ENCODE peak calls at places on chromosome 3, in four cellular contexts. C is SK-N-SH, L is HCT116, P is sigmoid colon. Z is an unnamed sample.

GRCh38 chr3:190182418-190183043 is 61.8 kb upstream of the P3H2 start:
- DNase-seq in P (no peak), L (no peak), C (no peak), Z (peak)

GRCh38 chr3:194574639-194575483 is 58.4 kb downstream of the TMEM44 start:
- DNase-seq in P (no peak), L (no peak), C (no peak), Z (no peak)

GRCh38 chr3:10198761-10199688 is 34.3 kb downstream of the IRAK2 start:
- DNase-seq in L (no peak), C (no peak), P (no peak), Z (no peak)

GRCh38 chr3:113912551-113913246 is 35.1 kb upstream of the ZDHHC23 start:
- DNase-seq in L (peak), C (peak), P (no peak), Z (no peak)

GRCh38 chr3:65851827-65852226 is 186.9 kb downstream of the MAGI1 start:
- DNase-seq in C (no peak), P (no peak), L (no peak), Z (no peak)

GRCh38 chr3:159082514-159082913 is 280.7 kb downstream of the MFSD1 start:
- DNase-seq in C (no peak), P (no peak), L (no peak), Z (no peak)

GRCh38 chr3:191345334-191345733 is 15.0 kb upstream of the UTS2B start:
- DNase-seq in L (no peak), C (no peak), P (no peak), Z (no peak)

GRCh38 chr3:131568460-131568859 is 65.7 kb upstream of the MRPL3 start:
- DNase-seq in L (no peak), C (no peak), P (no peak), Z (no peak)

GRCh38 chr3:183537295-183537730 is 18.2 kb downstream of the KLHL6 start:
- DNase-seq in P (no peak), L (no peak), C (no peak), Z (no peak)

GRCh38 chr3:11096266-11097135 is 57.8 kb upstream of the HRH1 start:
- DNase-seq in L (peak), P (peak), C (peak), Z (no peak)

GRCh38 chr3:9254764-9255163 is 5.3 kb upstream of the SRGAP3 start:
- DNase-seq in C (no peak), P (no peak), L (no peak), Z (no peak)

GRCh38 chr3:186784820-186785516 is 1.6 kb downstream of the EIF4A2 start:
- DNase-seq in L (no peak), C (no peak), P (no peak), Z (no peak)

GRCh38 chr3:186783731-186784515 is 546 bp downstream of the EIF4A2 start:
- DNase-seq in C (peak), L (no peak), P (peak), Z (peak)

GRCh38 chr3:186785517-186786018 is 2.2 kb downstream of the EIF4A2 start:
- DNase-seq in C (no peak), P (no peak), L (no peak), Z (no peak)

GRCh38 chr3:186782542-186783069 is 771 bp upstream of the EIF4A2 start:
- DNase-seq in L (no peak), C (peak), P (no peak), Z (no peak)

GRCh38 chr3:186783070-186783730 is at the start of gene EIF4A2:
- DNase-seq in P (peak), L (peak), C (peak), Z (peak)
- TF ChIP-seq POLR2AphosphoS5 in P (peak), L (peak), C (peak), Z (peak)

DNA sequence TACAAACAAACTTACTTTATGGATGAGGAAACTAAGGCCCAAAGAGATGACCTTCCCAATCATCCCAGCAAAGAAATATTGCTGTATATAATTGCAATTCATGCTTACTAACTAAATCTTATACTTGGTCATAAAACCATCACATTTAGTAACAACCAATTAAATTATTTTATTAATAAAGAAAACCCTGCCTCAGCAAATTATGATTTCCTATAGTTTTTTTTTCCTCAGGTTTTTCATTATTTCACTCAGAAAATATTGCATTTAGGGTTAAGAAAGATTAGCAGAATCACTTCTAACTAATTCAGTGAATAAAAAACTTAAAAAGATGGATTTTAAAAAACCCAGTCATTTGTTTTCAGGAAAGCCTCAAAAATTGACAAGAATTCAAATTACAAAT is 86.5 kb upstream of the GADL1 start:
- DNase-seq in L (no peak), P (no peak), C (no peak), Z (no peak)
- TF ChIP-seq POLR2AphosphoS5 in L (no peak), P (no peak), C (no peak), Z (no peak)

DNA sequence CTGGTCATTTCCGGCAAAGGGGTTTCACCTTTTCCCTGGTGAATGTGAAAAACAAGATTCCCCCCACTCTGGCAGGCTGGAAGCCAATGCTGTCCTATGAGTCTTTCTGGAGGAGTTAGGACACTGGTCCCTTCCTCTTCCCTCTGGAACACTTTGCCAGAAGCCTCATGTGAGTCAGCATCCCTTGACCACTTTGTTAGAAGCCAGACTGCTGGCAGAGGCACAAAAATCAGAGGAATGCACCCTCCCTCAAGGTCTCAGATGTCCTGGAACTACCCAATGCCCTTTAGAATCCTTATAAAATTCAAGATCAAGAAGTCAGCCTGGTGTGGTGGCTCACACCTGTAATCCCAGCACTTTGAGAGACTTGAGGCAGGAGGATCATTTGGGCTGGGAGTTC is 26.6 kb downstream of the ITGB5 start:
- DNase-seq in P (peak), L (peak), C (no peak), Z (no peak)
- TF ChIP-seq POLR2AphosphoS5 in P (peak), L (peak), C (peak), Z (peak)

GRCh38 chr3:73520931-73521461 is 103.7 kb downstream of the PDZRN3 start:
- DNase-seq in P (peak), L (no peak), C (no peak), Z (peak)
- TF ChIP-seq POLR2AphosphoS5 in P (peak), L (no peak), C (no peak), Z (peak)

DNA sequence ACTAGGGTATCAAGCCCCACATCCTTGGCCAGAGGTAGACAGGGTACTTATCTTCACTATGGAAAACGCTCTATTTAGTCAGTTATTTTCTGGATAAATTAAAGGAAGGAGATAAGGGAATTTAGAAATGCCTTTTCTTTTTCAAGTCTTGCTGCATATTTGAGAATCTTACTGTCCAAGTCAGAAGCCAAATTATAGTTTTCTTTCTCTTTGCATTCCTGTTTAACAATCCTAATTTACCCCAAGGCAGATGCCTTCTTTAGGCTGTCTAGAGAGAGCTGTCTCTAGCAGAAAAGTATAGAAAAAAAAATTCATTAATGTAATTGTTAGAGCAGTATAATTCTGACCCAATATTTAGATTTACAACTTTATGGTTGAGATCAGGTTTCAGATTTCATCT is 64.4 kb upstream of the TBC1D5 start:
- DNase-seq in P (no peak), L (no peak), C (no peak), Z (no peak)
- TF ChIP-seq POLR2AphosphoS5 in P (no peak), L (no peak), C (no peak), Z (no peak)

GRCh38 chr3:135528638-135529037 is 436.9 kb upstream of the PPP2R3A start:
- DNase-seq in C (no peak), L (no peak), P (no peak), Z (peak)
- TF ChIP-seq POLR2AphosphoS5 in C (no peak), L (no peak), P (no peak), Z (no peak)

GRCh38 chr3:177589041-177589650 is 391.9 kb upstream of the TBL1XR1 start:
- DNase-seq in L (no peak), C (no peak), P (no peak), Z (no peak)

GRCh38 chr3:177591371-177591770 is 394.1 kb upstream of the TBL1XR1 start:
- DNase-seq in C (no peak), P (no peak), L (no peak), Z (no peak)

GRCh38 chr3:177590826-177591225 is 393.5 kb upstream of the TBL1XR1 start:
- DNase-seq in L (no peak), P (no peak), C (no peak), Z (no peak)

GRCh38 chr3:177594096-177594495 is 396.8 kb upstream of the TBL1XR1 start:
- DNase-seq in C (no peak), P (no peak), L (no peak), Z (no peak)

DNA sequence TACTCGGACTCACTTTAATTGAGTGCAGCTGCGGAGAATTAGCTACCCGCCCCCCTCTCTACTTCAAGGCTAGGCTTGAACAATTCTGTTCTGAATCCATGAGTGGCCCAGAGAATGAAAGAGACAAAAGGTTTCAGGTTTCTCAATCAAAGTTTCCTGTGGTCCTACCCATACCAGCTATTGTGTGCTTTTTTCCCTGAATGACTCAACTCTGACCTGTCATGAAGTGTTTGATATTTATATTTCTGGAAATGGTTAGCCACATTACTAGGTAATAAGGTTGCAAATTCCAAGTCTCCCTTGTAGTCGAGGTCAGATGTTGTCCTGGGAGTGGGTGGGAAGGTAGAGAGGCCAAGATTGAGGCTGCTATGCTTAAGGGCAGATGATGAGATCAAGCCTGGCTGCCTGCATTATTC is 392.6 kb upstream of the TBL1XR1 start:
- DNase-seq in P (no peak), C (peak), L (peak), Z (no peak)
- TF ChIP-seq POLR2AphosphoS5 in P (no peak), C (peak), L (peak), Z (no peak)

GRCh38 chr3:32177702-32178198 is 60.7 kb upstream of the CMTM8 start:
- DNase-seq in P (no peak), L (peak), C (peak), Z (no peak)
- TF ChIP-seq POLR2AphosphoS5 in P (no peak), L (no peak), C (no peak), Z (peak)

DNA sequence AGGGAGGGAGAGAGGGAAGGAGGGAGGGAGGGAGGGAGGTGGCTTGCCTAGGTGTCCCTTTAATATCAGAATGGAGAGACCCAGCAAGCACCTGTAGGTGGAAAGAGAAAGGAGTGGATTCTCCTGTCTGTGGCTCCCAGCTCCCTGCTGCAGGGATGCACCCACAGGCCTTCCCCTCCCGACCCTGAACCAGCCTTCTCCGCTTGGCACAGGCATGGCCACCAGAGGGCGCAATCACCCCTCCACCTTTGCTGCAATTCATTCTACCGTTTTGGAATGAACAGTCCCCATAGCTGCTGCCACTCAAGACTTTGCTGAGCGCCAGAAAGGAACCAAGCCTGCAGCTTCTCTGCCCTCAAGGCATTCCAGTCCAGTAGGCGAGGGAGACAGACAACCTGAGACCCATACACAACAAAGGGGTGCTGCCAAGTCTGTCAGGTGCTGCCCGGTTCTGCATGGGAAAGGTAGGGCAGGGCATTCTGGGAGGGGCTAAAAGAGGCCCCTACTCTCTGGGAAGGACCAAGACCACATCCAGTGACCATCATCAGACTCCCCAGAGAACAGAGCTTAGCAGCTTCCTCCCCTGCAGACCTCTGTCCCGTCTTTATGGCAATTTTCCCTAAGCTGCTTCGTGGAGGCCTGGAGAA is 4.9 kb downstream of the TLR9 start:
- DNase-seq in C (peak), L (peak), P (peak), Z (no peak)
- TF ChIP-seq POLR2AphosphoS5 in C (no peak), L (no peak), P (peak), Z (peak)